ENCODE peak calls at places on chromosomes 4 and X, in nine cellular contexts. D, Z, F, T, M, J, L, K and W are unnamed samples.

GRCh38 chr4:174307694-174308093 is 24.0 kb downstream of the CEP44 start:
- DNase-seq in D (no peak), M (no peak), K (no peak), Z (no peak), F (no peak), L (no peak), J (no peak), T (no peak), W (no peak)

GRCh38 chr4:83219344-83219990 is 65.1 kb downstream of the COQ2 start:
- DNase-seq in F (no peak), L (no peak), Z (peak), J (peak), D (peak), M (peak), T (no peak), K (no peak), W (peak)

GRCh38 chrX:37380256-37380655 is 31.1 kb downstream of the PRRG1 start:
- DNase-seq in M (no peak), K (no peak), T (no peak), F (no peak), D (no peak), J (no peak), Z (no peak), L (no peak), W (no peak)

GRCh38 chr4:138889216-138889615 is 126.4 kb upstream of the NOCT start:
- DNase-seq in M (no peak), K (no peak), T (no peak), Z (no peak), D (no peak), F (no peak), L (no peak), J (no peak), W (no peak)

GRCh38 chr4:147638942-147639341 is 21.7 kb downstream of the TMEM184C start:
- DNase-seq in D (no peak), M (no peak), T (no peak), Z (no peak), K (no peak), L (no peak), J (no peak), F (no peak), W (peak)

GRCh38 chr4:176186067-176186466 is 9.3 kb downstream of the SPATA4 start:
- DNase-seq in F (no peak), T (no peak), D (no peak), M (no peak), Z (no peak), K (no peak), J (no peak), L (no peak), W (no peak)

GRCh38 chrX:100413231-100413630 is 3.2 kb upstream of the PCDH19 start:
- DNase-seq in F (no peak), J (peak), T (peak), Z (no peak), M (peak), K (peak), D (no peak), L (peak), W (peak)

GRCh38 chr4:104979083-104979760 is 167.5 kb upstream of the TET2 start:
- DNase-seq in M (no peak), Z (no peak), J (no peak), D (no peak), K (no peak), L (no peak), T (no peak), F (no peak), W (no peak)

GRCh38 chrX:41412261-41413167 is 34.6 kb upstream of the NYX start:
- DNase-seq in M (no peak), T (peak), K (no peak), F (no peak), J (no peak), Z (no peak), L (peak), D (no peak), W (no peak)

GRCh38 chr4:86531440-86531839 is 62.7 kb upstream of the PTPN13 start:
- DNase-seq in K (no peak), D (no peak), F (no peak), T (no peak), J (no peak), L (no peak), M (no peak), Z (no peak), W (no peak)

GRCh38 chr4:139200506-139200905 is 23.5 kb upstream of the ELF2 start:
- DNase-seq in M (no peak), J (no peak), L (no peak), F (no peak), T (no peak), D (no peak), K (no peak), Z (no peak), W (no peak)

GRCh38 chrX:65581661-65582339 is 47.2 kb upstream of the LAS1L start:
- DNase-seq in K (peak), D (peak), L (peak), Z (no peak), M (peak), J (peak), T (peak), F (peak), W (peak)

GRCh38 chr4:1975880-1976279 is 32.9 kb downstream of the NELFA start:
- DNase-seq in K (no peak), M (no peak), Z (no peak), J (no peak), L (no peak), F (no peak), T (no peak), D (no peak), W (no peak)

GRCh38 chrX:131854586-131854985 is 168.5 kb upstream of the STK26 start:
- DNase-seq in M (peak), Z (no peak), T (no peak), J (no peak), F (no peak), L (no peak), K (no peak), D (no peak), W (no peak)

GRCh38 chr4:80619070-80619674 is 283.6 kb downstream of the CFAP299 start:
- DNase-seq in L (no peak), Z (no peak), K (no peak), M (peak), F (no peak), D (no peak), T (peak), J (no peak), W (peak)

GRCh38 chrX:118974908-118975671 is 672 bp downstream of the LONRF3 start:
- DNase-seq in M (peak), F (peak), Z (no peak), D (peak), T (peak), K (peak), L (no peak), J (peak), W (no peak)

GRCh38 chrX:117839544-117839943 is 277.1 kb downstream of the KLHL13 start:
- DNase-seq in Z (no peak), F (no peak), J (no peak), K (no peak), D (no peak), T (no peak), L (no peak), M (no peak), W (no peak)

GRCh38 chrX:9647475-9647874 is 118.2 kb downstream of the GPR143 start:
- DNase-seq in K (peak), J (no peak), T (no peak), L (peak), M (no peak), D (no peak), Z (no peak), F (peak), W (no peak)

GRCh38 chr4:92522371-92522770 is 218.6 kb downstream of the GRID2 start:
- DNase-seq in L (no peak), T (no peak), K (peak), M (no peak), Z (no peak), D (no peak), F (no peak), J (no peak), W (no peak)